ENCODE peak calls at places on chromosomes 3 and 15, in five cellular contexts. One of them, this sample, is unnamed.

GRCh38 chr15:46996331-46996730 is 721.0 kb upstream of the SEMA6D start:
- DNase-seq in GM12878: no peak
- DNase-seq in HepG2: no peak
- DNase-seq in A549: no peak
- DNase-seq in K562: no peak
- DNase-seq in this sample: no peak

GRCh38 chr3:7285502-7285901 is 424.6 kb downstream of the GRM7 start:
- DNase-seq in A549: no peak
- DNase-seq in K562: no peak
- DNase-seq in HepG2: no peak
- DNase-seq in GM12878: no peak
- DNase-seq in this sample: peak; percentile 12

GRCh38 chr3:115525726-115526125 is 97.6 kb upstream of the GAP43 start:
- DNase-seq in GM12878: no peak
- DNase-seq in K562: no peak
- DNase-seq in A549: no peak
- DNase-seq in HepG2: no peak
- DNase-seq in this sample: no peak

GRCh38 chr3:123447749-123448502 is 964 bp downstream of the ADCY5 start:
- DNase-seq in GM12878: no peak
- DNase-seq in HepG2: no peak
- DNase-seq in K562: peak; percentile 78
- DNase-seq in A549: no peak
- DNase-seq in this sample: no peak

GRCh38 chr3:187572431-187572830 is 97.8 kb downstream of the SST start:
- DNase-seq in HepG2: no peak
- DNase-seq in K562: no peak
- DNase-seq in GM12878: no peak
- DNase-seq in A549: no peak
- DNase-seq in this sample: no peak

GRCh38 chr15:99148851-99149276 is 44.0 kb downstream of the SYNM start:
- DNase-seq in GM12878: no peak
- DNase-seq in HepG2: no peak
- DNase-seq in K562: no peak
- DNase-seq in A549: no peak
- DNase-seq in this sample: no peak

GRCh38 chr3:72972706-72973030 is 23.9 kb upstream of the PPP4R2 start:
- DNase-seq in K562: no peak
- DNase-seq in GM12878: no peak
- DNase-seq in HepG2: no peak
- DNase-seq in A549: no peak
- DNase-seq in this sample: no peak

GRCh38 chr3:4680227-4680691 is 187.1 kb downstream of the ITPR1 start:
- DNase-seq in K562: no peak
- DNase-seq in A549: no peak
- DNase-seq in GM12878: no peak
- DNase-seq in HepG2: no peak
- DNase-seq in this sample: no peak

GRCh38 chr15:63407612-63408011 is 26.0 kb upstream of the CA12 start:
- DNase-seq in A549: no peak
- DNase-seq in HepG2: no peak
- DNase-seq in K562: no peak
- DNase-seq in GM12878: no peak
- DNase-seq in this sample: no peak

GRCh38 chr3:101204246-101204645 is 116.1 kb downstream of the IMPG2 start:
- DNase-seq in A549: no peak
- DNase-seq in K562: no peak
- DNase-seq in GM12878: no peak
- DNase-seq in HepG2: no peak
- DNase-seq in this sample: no peak

GRCh38 chr15:82849556-82850241 is 40.3 kb downstream of the WHAMM start:
- DNase-seq in A549: peak; percentile 57
- DNase-seq in HepG2: peak; percentile 73
- DNase-seq in K562: peak; percentile 92
- DNase-seq in GM12878: no peak
- DNase-seq in this sample: peak; percentile 82

GRCh38 chr15:59751552-59752413 is 62.7 kb upstream of the BNIP2 start:
- DNase-seq in A549: peak; percentile 33
- DNase-seq in K562: no peak
- DNase-seq in HepG2: peak; percentile 11
- DNase-seq in GM12878: no peak
- DNase-seq in this sample: peak; percentile 17

GRCh38 chr3:48467110-48467454 is 20.5 kb downstream of the ATRIP start:
- DNase-seq in A549: no peak
- DNase-seq in HepG2: no peak
- DNase-seq in GM12878: no peak
- DNase-seq in K562: no peak
- DNase-seq in this sample: no peak

GRCh38 chr3:48466386-48467109 is 20.0 kb downstream of the ATRIP start:
- DNase-seq in K562: no peak
- DNase-seq in A549: no peak
- DNase-seq in HepG2: no peak
- DNase-seq in GM12878: no peak
- DNase-seq in this sample: peak; percentile 48

GRCh38 chr3:48464713-48465221 is 18.2 kb downstream of the ATRIP start:
- DNase-seq in HepG2: no peak
- DNase-seq in K562: no peak
- DNase-seq in A549: no peak
- DNase-seq in GM12878: no peak
- DNase-seq in this sample: no peak

GRCh38 chr3:48465237-48465530 is 18.6 kb downstream of the ATRIP start:
- DNase-seq in K562: no peak
- DNase-seq in GM12878: no peak
- DNase-seq in A549: no peak
- DNase-seq in HepG2: no peak
- DNase-seq in this sample: no peak

DNA sequence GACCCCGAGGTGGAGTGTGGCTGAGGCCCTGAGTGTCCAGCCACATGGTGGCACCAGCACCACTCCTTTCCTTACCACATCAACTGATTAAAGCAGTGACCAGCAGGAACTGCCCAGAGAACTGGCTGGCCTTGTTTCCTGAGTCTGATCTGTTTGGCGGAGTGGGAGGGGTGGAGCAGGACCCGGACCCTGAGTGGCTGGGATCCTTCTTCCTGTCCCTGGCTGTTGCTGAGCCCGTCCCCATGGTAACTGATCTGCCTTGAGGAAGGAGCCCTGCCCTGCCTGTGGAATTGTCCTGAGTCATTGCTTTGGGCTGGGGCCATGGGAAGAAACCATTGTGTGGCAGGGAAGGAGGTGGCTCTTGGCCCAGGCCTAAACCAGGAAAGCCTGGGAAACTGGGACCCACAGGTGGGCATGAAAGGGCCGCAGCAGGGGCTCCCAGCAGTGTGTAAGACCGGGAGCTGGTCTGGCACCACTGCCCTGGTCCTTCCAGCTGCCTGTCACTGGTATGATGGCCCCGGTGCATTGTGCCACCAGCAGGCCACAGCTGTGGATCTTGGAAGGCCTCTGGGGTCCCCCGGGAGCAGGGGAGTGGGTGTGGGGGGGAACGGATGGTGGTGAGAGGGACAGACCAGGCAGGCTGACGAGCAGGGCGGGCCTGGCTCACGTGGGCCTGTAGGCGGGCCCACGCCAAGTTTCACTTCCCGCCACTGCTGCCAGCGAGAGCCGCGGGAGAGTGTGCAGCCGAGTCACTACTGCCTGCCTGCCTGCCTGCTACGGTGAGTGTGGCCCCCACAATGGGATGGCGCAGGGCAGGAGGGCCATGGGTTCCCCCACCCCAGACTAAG is 19.2 kb downstream of the ATRIP start:
- DNase-seq in HepG2: peak; percentile 96
- DNase-seq in K562: peak; percentile 88
- DNase-seq in A549: peak; percentile 97
- DNase-seq in GM12878: no peak
- DNase-seq in this sample: peak; percentile 90
- TF ChIP-seq POLR2A in HepG2: no peak
- TF ChIP-seq POLR2A in K562: peak; percentile 27
- TF ChIP-seq POLR2A in A549: peak; percentile 58
- TF ChIP-seq POLR2A in GM12878: peak; percentile 98
- TF ChIP-seq POLR2A in this sample: no peak

GRCh38 chr15:74399511-74400312 is 32.3 kb upstream of the CYP11A1 start:
- DNase-seq in A549: no peak
- DNase-seq in GM12878: no peak
- DNase-seq in K562: no peak
- DNase-seq in HepG2: no peak
- DNase-seq in this sample: peak; percentile 94

GRCh38 chr15:74399100-74399499 is 31.7 kb upstream of the CYP11A1 start:
- DNase-seq in K562: no peak
- DNase-seq in HepG2: no peak
- DNase-seq in A549: no peak
- DNase-seq in GM12878: no peak
- DNase-seq in this sample: peak; percentile 55

GRCh38 chr15:74402337-74402839 is 31.4 kb downstream of the SEMA7A start:
- DNase-seq in HepG2: no peak
- DNase-seq in A549: no peak
- DNase-seq in K562: no peak
- DNase-seq in GM12878: no peak
- DNase-seq in this sample: no peak

GRCh38 chr15:74400915-74401757 is 32.6 kb downstream of the SEMA7A start:
- DNase-seq in GM12878: peak; percentile 75
- DNase-seq in A549: no peak
- DNase-seq in K562: no peak
- DNase-seq in HepG2: no peak
- DNase-seq in this sample: peak; percentile 45

GRCh38 chr15:74400313-74400850 is 32.9 kb upstream of the CYP11A1 start:
- DNase-seq in K562: no peak
- DNase-seq in HepG2: no peak
- DNase-seq in GM12878: no peak
- DNase-seq in A549: no peak
- DNase-seq in this sample: peak; percentile 79
- TF ChIP-seq MYC in K562: no peak
- TF ChIP-seq MYC in HepG2: no peak
- TF ChIP-seq MYC in GM12878: no peak
- TF ChIP-seq MYC in A549: no peak
- TF ChIP-seq MYC in this sample: no peak

DNA sequence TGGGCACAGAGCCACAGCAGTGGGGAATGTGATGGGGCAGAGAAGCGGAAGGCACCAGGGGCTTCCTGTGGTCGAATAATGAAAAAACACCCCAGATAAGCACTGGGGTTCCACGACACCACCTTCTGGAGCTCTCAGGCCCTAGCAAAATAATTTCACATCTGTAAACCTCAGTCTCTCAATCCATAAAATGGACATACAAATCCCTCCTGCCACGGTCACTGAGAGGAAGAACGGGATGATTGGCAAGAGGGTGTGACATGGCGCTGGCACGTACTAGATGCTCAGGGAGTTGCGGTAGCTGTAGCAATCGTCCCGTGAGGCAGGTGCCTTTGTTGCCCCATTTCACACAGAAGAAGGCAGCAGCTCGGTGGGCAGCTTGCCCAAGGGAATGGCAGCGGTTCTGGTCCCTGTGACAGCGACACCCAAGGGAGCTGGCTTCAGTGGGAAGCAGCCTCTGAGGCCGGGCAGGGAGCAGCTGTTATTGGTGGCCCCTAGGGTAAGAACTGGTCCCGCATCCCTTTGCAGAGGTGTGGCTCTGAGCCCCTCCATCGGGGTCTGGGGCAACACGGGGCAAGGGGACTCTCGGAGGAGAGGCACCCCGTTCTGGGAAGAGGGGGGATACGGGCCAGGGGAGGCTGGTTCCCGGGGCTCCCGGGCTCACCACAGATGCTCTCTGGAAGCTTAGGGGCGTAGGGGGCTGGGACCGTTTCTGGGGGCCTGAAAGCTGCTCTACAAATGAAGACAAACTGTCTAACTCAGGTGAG is 114.0 kb upstream of the ALDH1A3 start:
- DNase-seq in K562: no peak
- DNase-seq in GM12878: no peak
- DNase-seq in HepG2: no peak
- DNase-seq in A549: no peak
- DNase-seq in this sample: no peak
- TF ChIP-seq CTCF in K562: no peak
- TF ChIP-seq CTCF in GM12878: no peak
- TF ChIP-seq CTCF in HepG2: no peak
- TF ChIP-seq CTCF in A549: no peak
- TF ChIP-seq CTCF in this sample: no peak

GRCh38 chr15:40360015-40360414 is 2.0 kb downstream of the DISP2 start:
- DNase-seq in GM12878: no peak
- DNase-seq in K562: no peak
- DNase-seq in A549: no peak
- DNase-seq in HepG2: no peak
- DNase-seq in this sample: no peak

GRCh38 chr15:40358492-40359353 is 704 bp downstream of the DISP2 start:
- DNase-seq in HepG2: no peak
- DNase-seq in K562: peak; percentile 52
- DNase-seq in GM12878: no peak
- DNase-seq in A549: no peak
- DNase-seq in this sample: peak; percentile 56

GRCh38 chr15:40355976-40356585 is 1.9 kb upstream of the DISP2 start:
- DNase-seq in HepG2: no peak
- DNase-seq in K562: no peak
- DNase-seq in GM12878: no peak
- DNase-seq in A549: no peak
- DNase-seq in this sample: no peak

GRCh38 chr15:40357246-40357645 is 773 bp upstream of the DISP2 start:
- DNase-seq in K562: no peak
- DNase-seq in HepG2: no peak
- DNase-seq in GM12878: no peak
- DNase-seq in A549: no peak
- DNase-seq in this sample: no peak

GRCh38 chr15:40357723-40358491 is at the start of gene DISP2:
- DNase-seq in A549: peak; percentile 83
- DNase-seq in HepG2: peak; percentile 60
- DNase-seq in GM12878: no peak
- DNase-seq in K562: peak; percentile 99
- DNase-seq in this sample: peak; percentile 80
- TF ChIP-seq POLR2A in A549: no peak
- TF ChIP-seq POLR2A in HepG2: no peak
- TF ChIP-seq POLR2A in GM12878: no peak
- TF ChIP-seq POLR2A in K562: no peak
- TF ChIP-seq POLR2A in this sample: no peak

GRCh38 chr3:46490338-46491084 is 7.3 kb upstream of the RTP3 start:
- DNase-seq in K562: no peak
- DNase-seq in A549: no peak
- DNase-seq in HepG2: no peak
- DNase-seq in GM12878: no peak
- DNase-seq in this sample: peak; percentile 73
- TF ChIP-seq MYC in K562: no peak
- TF ChIP-seq MYC in A549: no peak
- TF ChIP-seq MYC in HepG2: no peak
- TF ChIP-seq MYC in GM12878: no peak
- TF ChIP-seq MYC in this sample: no peak

DNA sequence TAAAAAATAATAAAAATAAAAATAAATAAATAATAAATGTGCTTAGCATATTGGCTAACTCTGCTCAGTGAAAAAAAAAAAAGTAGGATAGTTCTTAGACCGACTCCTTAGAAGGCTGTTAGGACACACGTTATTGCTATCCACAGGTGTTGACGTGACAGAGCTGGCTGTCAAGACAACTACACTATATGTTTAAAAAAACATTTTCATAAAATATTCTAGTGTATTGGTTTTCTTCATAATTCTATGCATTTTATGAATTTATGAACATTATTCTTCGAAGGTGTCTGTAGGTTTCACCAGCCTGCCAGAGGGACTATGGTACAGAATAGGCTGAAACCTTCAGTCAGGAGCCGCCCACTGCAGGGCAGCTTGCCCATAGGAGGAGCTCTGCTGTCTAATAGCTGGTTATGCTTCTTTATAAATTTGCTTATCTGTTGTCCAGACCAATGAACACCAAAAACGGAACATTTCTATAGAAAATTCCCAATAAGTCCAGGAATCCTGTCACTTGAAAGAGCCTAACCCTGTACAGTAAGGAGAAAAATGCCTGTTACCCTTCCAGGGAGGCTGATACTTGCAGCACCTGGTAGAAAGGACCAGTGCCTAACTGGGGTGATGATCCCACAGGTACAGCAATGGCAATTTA is 9.1 kb downstream of the TM4SF1 start:
- DNase-seq in A549: no peak
- DNase-seq in HepG2: no peak
- DNase-seq in GM12878: no peak
- DNase-seq in K562: no peak
- DNase-seq in this sample: no peak
- TF ChIP-seq CTCF in A549: peak; percentile 19
- TF ChIP-seq CTCF in HepG2: peak; percentile 31
- TF ChIP-seq CTCF in GM12878: no peak
- TF ChIP-seq CTCF in K562: no peak
- TF ChIP-seq CTCF in this sample: no peak